ENCODE peak calls at places on chromosomes 5 and 9, in six cellular contexts. One of them, this sample, is unnamed.

GRCh38 chr5:180172447-180173197 is 36.4 kb downstream of the RASGEF1C start:
- DNase-seq in upper lobe of right lung: no peak
- DNase-seq in prostate gland: no peak
- DNase-seq in left ventricle myocardium inferior: peak; percentile 48
- DNase-seq in CD8-positive, alpha-beta memory T cell: no peak
- DNase-seq in mesendoderm: no peak
- DNase-seq in this sample: no peak

GRCh38 chr5:113005454-113005853 is 28.9 kb downstream of the DCP2 start:
- DNase-seq in upper lobe of right lung: no peak
- DNase-seq in prostate gland: no peak
- DNase-seq in left ventricle myocardium inferior: no peak
- DNase-seq in CD8-positive, alpha-beta memory T cell: no peak
- DNase-seq in mesendoderm: no peak
- DNase-seq in this sample: no peak

GRCh38 chr5:80125022-80125961 is 90.1 kb downstream of the THBS4 start:
- DNase-seq in upper lobe of right lung: no peak
- DNase-seq in prostate gland: no peak
- DNase-seq in left ventricle myocardium inferior: no peak
- DNase-seq in CD8-positive, alpha-beta memory T cell: no peak
- DNase-seq in mesendoderm: no peak
- DNase-seq in this sample: no peak

GRCh38 chr9:72006481-72006880 is 53.9 kb downstream of the C9orf57 start:
- DNase-seq in upper lobe of right lung: no peak
- DNase-seq in prostate gland: no peak
- DNase-seq in left ventricle myocardium inferior: no peak
- DNase-seq in CD8-positive, alpha-beta memory T cell: no peak
- DNase-seq in mesendoderm: no peak
- DNase-seq in this sample: no peak

GRCh38 chr9:129697111-129697955 is 31.9 kb downstream of the PRRX2 start:
- DNase-seq in upper lobe of right lung: no peak
- DNase-seq in prostate gland: no peak
- DNase-seq in left ventricle myocardium inferior: peak; percentile 41
- DNase-seq in CD8-positive, alpha-beta memory T cell: no peak
- DNase-seq in mesendoderm: peak; percentile 47
- DNase-seq in this sample: peak; percentile 87

GRCh38 chr9:115531410-115532130 is 413.6 kb upstream of the TNC start:
- DNase-seq in upper lobe of right lung: no peak
- DNase-seq in prostate gland: no peak
- DNase-seq in left ventricle myocardium inferior: no peak
- DNase-seq in CD8-positive, alpha-beta memory T cell: no peak
- DNase-seq in mesendoderm: no peak
- DNase-seq in this sample: no peak

GRCh38 chr5:87383216-87383615 is 29.5 kb downstream of the CCNH start:
- DNase-seq in upper lobe of right lung: no peak
- DNase-seq in prostate gland: no peak
- DNase-seq in left ventricle myocardium inferior: no peak
- DNase-seq in CD8-positive, alpha-beta memory T cell: no peak
- DNase-seq in mesendoderm: no peak
- DNase-seq in this sample: no peak

GRCh38 chr9:90256345-90256744 is 386.3 kb downstream of the DIRAS2 start:
- DNase-seq in upper lobe of right lung: no peak
- DNase-seq in prostate gland: no peak
- DNase-seq in left ventricle myocardium inferior: no peak
- DNase-seq in CD8-positive, alpha-beta memory T cell: no peak
- DNase-seq in mesendoderm: no peak
- DNase-seq in this sample: no peak

GRCh38 chr9:26112724-26113123 is 434.5 kb upstream of the TUSC1 start:
- DNase-seq in upper lobe of right lung: no peak
- DNase-seq in prostate gland: no peak
- DNase-seq in left ventricle myocardium inferior: no peak
- DNase-seq in CD8-positive, alpha-beta memory T cell: no peak
- DNase-seq in mesendoderm: no peak
- DNase-seq in this sample: no peak

GRCh38 chr9:1007312-1007711 is 30.9 kb downstream of the DMRT3 start:
- DNase-seq in upper lobe of right lung: no peak
- DNase-seq in prostate gland: no peak
- DNase-seq in left ventricle myocardium inferior: no peak
- DNase-seq in CD8-positive, alpha-beta memory T cell: no peak
- DNase-seq in mesendoderm: no peak
- DNase-seq in this sample: no peak

GRCh38 chr5:107470007-107470582 is 200.6 kb downstream of the EFNA5 start:
- DNase-seq in upper lobe of right lung: no peak
- DNase-seq in prostate gland: no peak
- DNase-seq in left ventricle myocardium inferior: no peak
- DNase-seq in CD8-positive, alpha-beta memory T cell: no peak
- DNase-seq in mesendoderm: no peak
- DNase-seq in this sample: no peak

GRCh38 chr9:10052181-10052580 is 560.6 kb downstream of the PTPRD start:
- DNase-seq in upper lobe of right lung: no peak
- DNase-seq in prostate gland: no peak
- DNase-seq in left ventricle myocardium inferior: no peak
- DNase-seq in CD8-positive, alpha-beta memory T cell: no peak
- DNase-seq in mesendoderm: no peak
- DNase-seq in this sample: no peak

GRCh38 chr9:76525196-76525595 is 66.2 kb downstream of the GCNT1 start:
- DNase-seq in upper lobe of right lung: no peak
- DNase-seq in prostate gland: no peak
- DNase-seq in left ventricle myocardium inferior: no peak
- DNase-seq in CD8-positive, alpha-beta memory T cell: no peak
- DNase-seq in mesendoderm: no peak
- DNase-seq in this sample: no peak

GRCh38 chr5:83184534-83184933 is 107.2 kb downstream of the XRCC4 start:
- DNase-seq in upper lobe of right lung: no peak
- DNase-seq in prostate gland: no peak
- DNase-seq in left ventricle myocardium inferior: no peak
- DNase-seq in CD8-positive, alpha-beta memory T cell: no peak
- DNase-seq in mesendoderm: no peak
- DNase-seq in this sample: no peak
- H3K27ac ChIP-seq in upper lobe of right lung: no peak overlapping the region
- H3K27ac ChIP-seq in prostate gland: no peak overlapping the region
- H3K27ac ChIP-seq in left ventricle myocardium inferior: no peak overlapping the region
- H3K27ac ChIP-seq in CD8-positive, alpha-beta memory T cell: no peak overlapping the region
- H3K27ac ChIP-seq in mesendoderm: no peak overlapping the region
- H3K27ac ChIP-seq in this sample: no peak overlapping the region

DNA sequence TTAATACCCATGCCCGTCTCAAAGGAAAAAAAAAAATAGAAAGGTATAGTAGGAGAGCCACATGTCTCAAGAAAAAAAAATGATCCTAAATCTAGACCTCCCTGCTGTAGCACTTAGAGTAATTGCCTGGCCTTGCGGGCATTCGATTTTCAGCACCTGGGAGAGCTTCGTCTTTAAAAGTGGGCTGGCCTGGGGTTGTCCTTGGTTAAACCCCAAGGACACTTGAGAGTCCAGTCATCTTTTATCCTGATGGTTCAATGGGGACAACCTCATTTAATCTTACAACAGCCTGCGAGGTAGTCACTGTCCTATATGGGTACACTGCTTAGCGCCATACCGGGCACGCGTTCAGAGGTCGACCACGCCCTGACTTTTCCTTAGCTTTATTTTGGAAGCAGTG is 60.1 kb downstream of the MAT2B start:
- DNase-seq in upper lobe of right lung: no peak
- DNase-seq in prostate gland: no peak
- DNase-seq in left ventricle myocardium inferior: no peak
- DNase-seq in CD8-positive, alpha-beta memory T cell: no peak
- DNase-seq in mesendoderm: peak; percentile 56
- DNase-seq in this sample: no peak
- H3K4me3 ChIP-seq in upper lobe of right lung: peak overlapping the region; percentile 35
- H3K4me3 ChIP-seq in prostate gland: peak overlapping the region; percentile 27
- H3K4me3 ChIP-seq in left ventricle myocardium inferior: peak overlapping the region; percentile 63
- H3K4me3 ChIP-seq in CD8-positive, alpha-beta memory T cell: no peak overlapping the region
- H3K4me3 ChIP-seq in mesendoderm: no peak overlapping the region
- H3K4me3 ChIP-seq in this sample: peak overlapping the region; percentile 67

GRCh38 chr5:91121347-91121993 is 261.6 kb downstream of the ARRDC3 start:
- DNase-seq in upper lobe of right lung: no peak
- DNase-seq in prostate gland: peak; percentile 56
- DNase-seq in left ventricle myocardium inferior: no peak
- DNase-seq in CD8-positive, alpha-beta memory T cell: no peak
- DNase-seq in mesendoderm: no peak
- DNase-seq in this sample: no peak

GRCh38 chr5:91118802-91119201 is 264.3 kb downstream of the ARRDC3 start:
- DNase-seq in upper lobe of right lung: no peak
- DNase-seq in prostate gland: no peak
- DNase-seq in left ventricle myocardium inferior: no peak
- DNase-seq in CD8-positive, alpha-beta memory T cell: no peak
- DNase-seq in mesendoderm: no peak
- DNase-seq in this sample: no peak

GRCh38 chr5:91119941-91120850 is 262.9 kb downstream of the ARRDC3 start:
- DNase-seq in upper lobe of right lung: no peak
- DNase-seq in prostate gland: no peak
- DNase-seq in left ventricle myocardium inferior: no peak
- DNase-seq in CD8-positive, alpha-beta memory T cell: no peak
- DNase-seq in mesendoderm: peak; percentile 25
- DNase-seq in this sample: no peak

GRCh38 chr5:91122663-91123062 is 260.5 kb downstream of the ARRDC3 start:
- DNase-seq in upper lobe of right lung: no peak
- DNase-seq in prostate gland: no peak
- DNase-seq in left ventricle myocardium inferior: no peak
- DNase-seq in CD8-positive, alpha-beta memory T cell: no peak
- DNase-seq in mesendoderm: peak; percentile 54
- DNase-seq in this sample: no peak

DNA sequence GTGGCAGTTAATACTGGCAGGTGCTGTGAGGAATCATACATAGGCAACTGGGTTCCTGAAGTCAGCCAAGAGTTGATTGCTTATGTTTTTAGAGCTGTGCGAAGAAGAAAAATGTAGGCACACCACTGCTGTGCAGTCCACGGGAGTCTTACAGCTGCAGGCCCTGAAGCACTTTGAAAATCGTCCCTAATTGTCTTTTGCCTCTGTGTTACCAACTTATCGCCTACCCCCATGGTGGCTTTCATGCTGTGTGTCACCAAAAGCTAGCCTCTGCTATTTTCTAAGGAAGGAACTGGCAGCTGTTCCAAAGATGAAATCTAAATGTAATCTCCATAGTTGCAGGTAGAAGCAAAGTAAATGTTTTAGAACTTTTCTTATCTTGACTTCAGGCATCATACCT is 263.9 kb downstream of the ARRDC3 start:
- DNase-seq in upper lobe of right lung: no peak
- DNase-seq in prostate gland: no peak
- DNase-seq in left ventricle myocardium inferior: no peak
- DNase-seq in CD8-positive, alpha-beta memory T cell: no peak
- DNase-seq in mesendoderm: no peak
- DNase-seq in this sample: no peak
- H3K27ac ChIP-seq in upper lobe of right lung: peak overlapping the region; percentile 55
- H3K27ac ChIP-seq in prostate gland: no peak overlapping the region
- H3K27ac ChIP-seq in left ventricle myocardium inferior: peak overlapping the region; percentile 78
- H3K27ac ChIP-seq in CD8-positive, alpha-beta memory T cell: no peak overlapping the region
- H3K27ac ChIP-seq in mesendoderm: no peak overlapping the region
- H3K27ac ChIP-seq in this sample: no peak overlapping the region

DNA sequence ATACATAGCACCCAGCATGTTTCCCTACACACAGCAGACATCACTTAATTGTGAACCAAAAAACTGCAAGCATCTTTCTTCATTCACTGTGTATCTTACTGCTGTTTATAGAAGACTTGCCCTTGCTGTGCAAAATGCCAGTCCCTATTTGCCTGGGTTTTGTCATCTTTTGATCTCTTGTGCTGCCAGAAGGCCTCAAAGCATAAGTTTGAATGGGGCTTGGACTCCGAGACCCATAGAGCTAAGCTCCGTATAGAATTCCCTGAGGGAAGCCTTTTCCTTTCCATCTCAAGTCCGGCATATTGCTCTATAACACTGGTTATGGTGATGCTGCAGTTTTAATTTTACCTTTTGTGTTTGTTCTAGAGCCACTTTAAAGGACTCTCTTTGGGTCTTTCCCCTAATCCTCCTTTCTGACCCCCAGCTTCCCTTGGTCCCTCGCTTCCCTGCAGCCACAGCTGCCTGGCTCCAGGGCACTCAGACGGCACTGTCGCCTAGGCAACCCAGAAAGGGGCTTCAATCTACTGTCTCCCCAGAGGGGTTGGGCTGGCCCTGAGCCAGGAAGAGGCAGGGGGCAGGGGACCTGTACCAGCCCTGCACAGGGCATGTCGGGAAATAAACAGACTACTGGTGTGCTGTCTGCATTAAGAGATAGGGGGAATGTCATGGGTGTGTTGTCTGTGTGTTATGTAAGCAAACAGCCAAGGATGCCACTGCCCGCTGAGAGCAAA is 73.4 kb upstream of the MELK start:
- DNase-seq in upper lobe of right lung: no peak
- DNase-seq in prostate gland: no peak
- DNase-seq in left ventricle myocardium inferior: no peak
- DNase-seq in CD8-positive, alpha-beta memory T cell: no peak
- DNase-seq in mesendoderm: no peak
- DNase-seq in this sample: no peak
- H3K4me3 ChIP-seq in upper lobe of right lung: no peak overlapping the region
- H3K4me3 ChIP-seq in prostate gland: no peak overlapping the region
- H3K4me3 ChIP-seq in left ventricle myocardium inferior: no peak overlapping the region
- H3K4me3 ChIP-seq in CD8-positive, alpha-beta memory T cell: no peak overlapping the region
- H3K4me3 ChIP-seq in mesendoderm: no peak overlapping the region
- H3K4me3 ChIP-seq in this sample: no peak overlapping the region

GRCh38 chr9:134647359-134648115 is 5.9 kb downstream of the COL5A1 start:
- DNase-seq in upper lobe of right lung: no peak
- DNase-seq in prostate gland: no peak
- DNase-seq in left ventricle myocardium inferior: no peak
- DNase-seq in CD8-positive, alpha-beta memory T cell: no peak
- DNase-seq in mesendoderm: no peak
- DNase-seq in this sample: no peak
- H3K27ac ChIP-seq in upper lobe of right lung: no peak overlapping the region
- H3K27ac ChIP-seq in prostate gland: no peak overlapping the region
- H3K27ac ChIP-seq in left ventricle myocardium inferior: no peak overlapping the region
- H3K27ac ChIP-seq in CD8-positive, alpha-beta memory T cell: no peak overlapping the region
- H3K27ac ChIP-seq in mesendoderm: no peak overlapping the region
- H3K27ac ChIP-seq in this sample: peak overlapping the region; percentile 98